ENCODE peak calls at places on chromosomes 1 and 21, in seven cellular contexts. P is HCT116; W is body of pancreas; B is uterus; V is transverse colon; N is heart right ventricle; S is CD8-positive, alpha-beta T cell. Q is an unnamed sample. For H3K4me1, the result is how much of the 10 kb centered on the place peaks cover.

GRCh38 chr21:27382404-27382803 is 415.5 kb upstream of the ADAMTS5 start:
- DNase-seq in N (no peak), P (no peak), W (no peak), B (no peak), V (no peak), S (no peak), Q (no peak)

GRCh38 chr1:32454726-32455125 is 10.1 kb upstream of the ZBTB8B start:
- DNase-seq in N (peak), V (no peak), P (no peak), S (no peak), B (no peak), W (peak), Q (no peak)

GRCh38 chr1:36248250-36248894 is 24.1 kb downstream of the THRAP3 start:
- DNase-seq in W (peak), S (no peak), V (peak), P (peak), B (peak), N (no peak), Q (peak)

GRCh38 chr1:168719306-168720111 is 9.5 kb downstream of the DPT start:
- DNase-seq in B (no peak), P (peak), S (no peak), N (no peak), V (no peak), W (no peak), Q (no peak)

GRCh38 chr1:182604128-182604834 is at the start of gene RGS16:
- DNase-seq in V (peak), W (peak), P (peak), S (peak), B (peak), N (peak), Q (peak)

GRCh38 chr1:192639607-192640368 is 3.8 kb downstream of the RGS13 start:
- DNase-seq in W (no peak), B (no peak), N (no peak), V (no peak), P (peak), S (no peak), Q (no peak)

GRCh38 chr1:62439652-62440371 is 3.0 kb downstream of the USP1 start:
- DNase-seq in B (no peak), W (no peak), N (no peak), P (no peak), S (no peak), V (no peak), Q (no peak)

GRCh38 chr1:75305051-75305450 is 170.9 kb downstream of the LHX8 start:
- DNase-seq in W (no peak), S (no peak), B (no peak), V (no peak), N (no peak), P (no peak), Q (no peak)

GRCh38 chr1:225651872-225652725 is 824 bp downstream of the ENAH start:
- DNase-seq in N (peak), V (no peak), S (no peak), P (no peak), B (no peak), W (peak), Q (no peak)

GRCh38 chr21:42460391-42461184 is 35.4 kb downstream of the RSPH1 start:
- DNase-seq in B (no peak), S (no peak), V (peak), W (peak), N (no peak), P (no peak), Q (no peak)

GRCh38 chr1:64320470-64320869 is 117.0 kb downstream of the UBE2U start:
- DNase-seq in S (no peak), P (no peak), V (no peak), B (no peak), N (no peak), W (peak), Q (no peak)

GRCh38 chr1:7503691-7504437 is 267.2 kb upstream of the VAMP3 start:
- DNase-seq in N (no peak), B (no peak), P (no peak), W (no peak), V (no peak), S (no peak), Q (no peak)

GRCh38 chr1:224866940-224867339 is 62.5 kb upstream of the DNAH14 start:
- DNase-seq in S (no peak), B (no peak), V (no peak), W (no peak), P (no peak), N (no peak), Q (no peak)

GRCh38 chr1:17163789-17164666 is 40.9 kb upstream of the PADI1 start:
- DNase-seq in W (no peak), V (no peak), P (no peak), S (no peak), B (no peak), N (no peak), Q (no peak)

GRCh38 chr1:155858805-155859233 is 548 bp upstream of the SYT11 start:
- DNase-seq in P (no peak), B (peak), V (peak), S (no peak), W (peak), N (peak), Q (no peak)

GRCh38 chr21:46173573-46173972 is 10.7 kb downstream of the SPATC1L start:
- DNase-seq in V (no peak), B (no peak), N (no peak), W (no peak), S (no peak), P (no peak), Q (no peak)

GRCh38 chr1:59691261-59691660 is 123.5 kb upstream of the HOOK1 start:
- DNase-seq in S (no peak), P (no peak), B (peak), V (peak), N (peak), W (peak), Q (no peak)

GRCh38 chr1:10573446-10573845 is 98.7 kb downstream of the PEX14 start:
- DNase-seq in V (no peak), N (no peak), W (no peak), B (no peak), S (no peak), P (no peak), Q (no peak)

GRCh38 chr1:166479052-166479631 is 312.3 kb upstream of the FAM78B start:
- DNase-seq in V (peak), B (peak), S (no peak), P (peak), W (peak), N (peak), Q (peak)

GRCh38 chr21:43361493-43362296 is 65.2 kb downstream of the SIK1 start:
- DNase-seq in W (no peak), P (no peak), S (peak), N (peak), B (no peak), V (peak), Q (no peak)

GRCh38 chr1:35773711-35774110 is 3.9 kb upstream of the CLSPN start:
- DNase-seq in W (no peak), P (no peak), B (no peak), N (no peak), S (no peak), V (no peak), Q (no peak)

GRCh38 chr21:43613755-43614638 is 45.3 kb downstream of the HSF2BP start:
- DNase-seq in W (no peak), S (no peak), N (no peak), V (no peak), P (no peak), B (no peak), Q (no peak)

GRCh38 chr1:8847990-8848389 is 30.5 kb downstream of the ENO1 start:
- DNase-seq in V (peak), N (no peak), S (no peak), B (no peak), P (no peak), W (peak), Q (no peak)

GRCh38 chr1:50542362-50542761 is 119.1 kb upstream of the DMRTA2 start:
- DNase-seq in P (no peak), V (no peak), W (no peak), B (no peak), S (no peak), N (no peak), Q (no peak)

GRCh38 chr21:36705679-36706481 is 7.0 kb downstream of the SIM2 start:
- DNase-seq in B (no peak), S (peak), N (no peak), V (no peak), P (no peak), W (no peak), Q (no peak)

GRCh38 chr1:89873757-89874156 is 52.9 kb downstream of the LRRC8D start:
- DNase-seq in P (no peak), W (no peak), B (no peak), N (no peak), V (no peak), S (no peak), Q (no peak)

GRCh38 chr1:169941982-169942830 is 48.5 kb upstream of the SCYL3 start:
- DNase-seq in N (no peak), V (no peak), P (no peak), S (no peak), B (no peak), W (no peak), Q (no peak)

GRCh38 chr1:174060090-174060489 is 37.9 kb upstream of the RC3H1 start:
- DNase-seq in V (no peak), S (no peak), P (no peak), B (no peak), W (no peak), N (no peak), Q (no peak)

GRCh38 chr1:46180082-46180616 is 3.9 kb upstream of the P3R3URF start:
- DNase-seq in V (peak), B (no peak), P (peak), W (peak), S (no peak), N (no peak), Q (peak)

GRCh38 chr1:203995228-203995627 is 77.7 kb upstream of the SOX13 start:
- DNase-seq in N (peak), P (no peak), S (no peak), V (no peak), W (no peak), B (no peak), Q (no peak)

GRCh38 chr1:154352581-154353459 is 27.5 kb downstream of the ATP8B2 start:
- DNase-seq in B (peak), S (peak), V (peak), W (peak), N (peak), P (no peak), Q (peak)

DNA sequence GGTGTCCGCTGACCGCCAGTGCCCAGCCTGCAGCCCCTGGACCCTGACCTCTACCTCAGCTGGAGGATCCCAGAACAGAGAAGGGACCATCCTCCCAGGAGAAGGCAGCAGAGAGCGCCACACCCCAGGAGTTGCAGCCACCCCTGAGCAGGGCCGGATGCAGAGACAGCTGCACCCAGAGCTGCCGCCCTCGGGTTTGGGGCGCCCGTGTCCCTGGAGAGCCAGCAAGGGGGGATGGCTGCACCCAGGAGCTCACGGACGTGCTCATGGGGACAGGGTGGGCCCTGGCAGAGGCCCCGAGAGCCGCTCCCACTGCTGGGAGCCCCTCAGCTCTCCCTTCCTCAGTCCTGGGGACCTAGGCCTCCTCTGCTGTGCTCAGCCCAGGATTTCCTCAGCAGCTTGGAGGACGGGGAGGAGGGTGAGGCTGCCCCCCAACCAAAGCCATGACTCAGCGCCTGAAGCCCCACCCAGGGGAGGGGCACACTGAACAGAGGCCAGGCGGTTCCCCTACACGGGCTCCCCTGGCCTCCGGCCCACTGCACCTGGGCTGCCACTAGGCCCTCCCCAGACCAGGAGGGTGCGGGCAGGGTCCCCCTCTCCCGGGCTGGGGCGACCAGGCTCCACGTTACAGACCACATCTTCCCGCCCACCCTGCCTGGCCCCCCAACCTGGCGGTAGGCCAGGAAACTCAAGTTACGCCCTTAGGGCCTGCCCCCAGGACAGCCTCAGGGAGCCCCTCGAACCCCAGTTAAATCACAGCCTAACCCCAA is 2.2 kb downstream of the ACAP3 start:
- DNase-seq in N (peak), P (no peak), B (peak), W (peak), V (peak), S (peak), Q (peak)
- TF ChIP-seq CTCF in N (no peak), P (no peak), B (no peak), W (no peak), V (no peak), S (no peak), Q (no peak)

GRCh38 chr1:3066250-3066711 is 2.7 kb upstream of the PRDM16 start:
- DNase-seq in W (peak), B (peak), P (no peak), S (no peak), V (peak), N (peak), Q (peak)
- H3K4me3 ChIP-seq in W (no peak), B (no peak), P (no peak), S (no peak), V (no peak), N (peak), Q (no peak)

GRCh38 chr1:29830916-29831315 is 594.6 kb downstream of the PTPRU start:
- DNase-seq in S (no peak), W (no peak), V (no peak), N (no peak), P (no peak), B (no peak), Q (no peak)
- H3K4me1 ChIP-seq in S (under half), W (under half), V (under half), N (under half), P (under half), B (under half), Q (under half)

DNA sequence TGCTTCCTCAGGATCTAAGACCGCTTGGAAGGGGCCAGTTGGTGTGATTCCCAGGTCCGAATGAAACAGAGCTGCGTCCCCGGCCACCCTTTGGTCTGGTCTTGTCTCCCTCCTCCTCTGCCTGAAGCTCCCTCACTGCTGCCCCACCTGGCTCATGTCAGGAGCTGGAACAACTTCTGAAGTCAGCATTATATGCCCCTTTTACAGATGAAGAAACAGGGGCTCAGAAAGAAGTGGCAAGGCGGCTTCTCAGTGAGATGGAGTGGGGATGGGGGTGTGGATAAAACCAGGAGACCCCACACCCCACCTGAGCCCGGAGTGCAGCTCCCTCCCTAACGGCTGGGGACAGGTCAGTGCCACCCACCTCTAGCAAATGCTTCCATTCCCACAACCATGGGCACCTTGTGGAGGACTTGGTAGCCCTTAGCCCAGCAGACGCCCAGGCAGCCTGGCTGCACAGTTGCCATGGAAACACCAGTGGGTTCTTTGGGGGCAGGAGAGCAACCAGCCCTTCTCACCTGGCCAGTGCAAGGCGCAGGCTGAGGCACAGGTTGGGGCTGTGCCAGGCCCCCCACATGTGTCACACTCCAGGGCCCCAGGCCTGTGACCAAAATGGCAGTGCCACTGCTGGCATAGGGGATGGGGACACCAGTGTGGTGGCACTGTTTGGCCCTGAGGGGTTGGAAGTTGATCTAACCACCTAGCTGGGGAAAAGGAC is 31.9 kb upstream of the ECE1 start:
- DNase-seq in V (no peak), W (no peak), B (no peak), P (no peak), N (no peak), S (no peak), Q (no peak)
- TF ChIP-seq CTCF in V (no peak), W (no peak), B (no peak), P (no peak), N (no peak), S (no peak), Q (no peak)

GRCh38 chr1:11925938-11926292 is 312 bp downstream of the KIAA2013 start:
- DNase-seq in N (no peak), V (no peak), W (no peak), P (no peak), S (no peak), B (no peak), Q (no peak)

GRCh38 chr1:11923069-11923826 is 3.0 kb downstream of the KIAA2013 start:
- DNase-seq in S (no peak), V (no peak), P (no peak), B (no peak), W (no peak), N (no peak), Q (no peak)

GRCh38 chr1:11921022-11921421 is 5.2 kb downstream of the KIAA2013 start:
- DNase-seq in P (no peak), S (no peak), B (no peak), V (no peak), N (no peak), W (no peak), Q (no peak)

GRCh38 chr1:11924334-11925195 is 1.7 kb downstream of the KIAA2013 start:
- DNase-seq in N (no peak), S (no peak), W (no peak), B (no peak), P (no peak), V (peak), Q (no peak)

DNA sequence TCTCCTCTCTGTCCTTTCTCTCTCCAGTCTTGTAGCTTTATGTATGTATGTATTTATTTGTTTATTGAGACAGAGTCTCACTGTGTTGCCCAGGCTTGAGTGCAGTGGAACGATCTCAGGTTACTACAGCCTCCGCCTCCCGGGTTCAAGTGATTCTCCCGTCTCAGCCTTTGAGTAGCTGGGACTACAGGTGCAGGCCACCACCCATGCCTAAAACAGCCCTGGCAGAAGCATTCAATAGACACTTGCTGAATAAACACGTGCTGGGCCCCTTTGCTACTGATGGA is 2.5 kb downstream of the KIAA2013 start:
- DNase-seq in N (no peak), V (no peak), S (no peak), W (no peak), P (no peak), B (no peak), Q (no peak)
- H3K4me3 ChIP-seq in N (peak), V (no peak), S (no peak), W (no peak), P (no peak), B (no peak), Q (no peak)